ENCODE peak calls at places on chromosomes 5 and 9, in eight cellular contexts. R is GM23338, F is neural progenitor cell, I is OCI-LY7, C is PC-3, E is HCT116, T is SK-N-SH, M is MM.1S. O is an unnamed sample.
A peak's percentile ranks its signal among the peaks of the same experiment; 100 is the strongest.

GRCh38 chr9:124456341-124457078 is 6.3 kb downstream of the ADGRD2 start:
- DNase-seq in M (no peak), R (no peak), F (no peak), E (no peak), C (no peak), T (no peak), I (no peak), O (no peak)

GRCh38 chr9:28938981-28939380 is 1365.7 kb upstream of the C9orf72 start:
- DNase-seq in M (no peak), F (peak; percentile 2), I (no peak), T (no peak), E (no peak), R (no peak), C (no peak), O (no peak)

GRCh38 chr9:17349816-17350215 is 215.0 kb downstream of the CNTLN start:
- DNase-seq in F (no peak), E (no peak), C (no peak), M (peak; percentile 16), T (no peak), I (no peak), R (no peak), O (no peak)

GRCh38 chr9:117549444-117549843 is 134.6 kb upstream of the ASTN2 start:
- DNase-seq in F (no peak), T (no peak), I (no peak), C (no peak), R (peak; percentile 72), M (no peak), E (no peak), O (no peak)

GRCh38 chr5:2725957-2726356 is 25.5 kb downstream of the IRX2 start:
- DNase-seq in R (no peak), M (no peak), I (no peak), T (no peak), C (no peak), F (no peak), E (no peak), O (no peak)

GRCh38 chr5:79357401-79357800 is 121.5 kb downstream of the JMY start:
- DNase-seq in F (no peak), C (no peak), M (no peak), I (no peak), R (no peak), E (no peak), T (no peak), O (no peak)

GRCh38 chr9:89149726-89150125 is 28.9 kb downstream of the SHC3 start:
- DNase-seq in E (no peak), I (no peak), R (no peak), T (no peak), M (no peak), F (no peak), C (peak; percentile 52), O (no peak)

GRCh38 chr5:14908195-14908594 is 36.6 kb upstream of the ANKH start:
- DNase-seq in R (no peak), M (no peak), C (peak; percentile 36), F (no peak), T (no peak), E (no peak), I (no peak), O (no peak)

GRCh38 chr5:91419136-91419535 is 36.0 kb upstream of the ARRDC3 start:
- DNase-seq in E (no peak), R (no peak), F (no peak), T (no peak), C (no peak), M (no peak), I (no peak), O (no peak)

GRCh38 chr9:133063500-133064231 is 1.9 kb downstream of the CEL start:
- DNase-seq in C (no peak), T (peak; percentile 44), M (no peak), E (no peak), F (no peak), R (no peak), I (no peak), O (no peak)
- TF ChIP-seq CTCF in C (no peak), T (no peak), M (no peak), E (no peak), F (no peak), R (no peak), I (no peak), O (no peak)

DNA sequence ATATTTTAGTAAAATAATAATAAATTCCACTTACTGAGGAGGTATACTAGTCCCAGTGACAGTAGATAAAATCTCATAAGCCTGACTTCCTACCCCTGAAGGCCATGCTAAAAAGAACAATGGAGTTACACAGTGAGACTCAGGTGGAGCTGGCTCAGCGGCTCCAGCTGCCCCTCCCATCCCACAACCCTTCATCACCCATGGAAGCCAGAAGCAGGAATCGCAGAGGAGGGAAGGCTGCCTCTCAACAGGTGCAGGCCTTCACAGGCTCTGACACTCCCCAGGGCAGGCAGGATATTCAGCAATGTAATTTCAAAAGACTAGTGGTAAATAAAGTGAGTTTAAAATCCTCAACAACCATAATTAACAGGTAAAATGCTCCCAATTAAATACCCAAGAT is 67.5 kb downstream of the FANCC start:
- DNase-seq in R (peak; percentile 37), F (peak; percentile 42), T (no peak), I (no peak), C (no peak), E (no peak), M (no peak), O (no peak)
- TF ChIP-seq EZH2phosphoT487 in R (no peak), F (no peak), T (no peak), I (no peak), C (no peak), E (no peak), M (no peak), O (no peak)

GRCh38 chr9:12775963-12776774 is 1.3 kb downstream of the LURAP1L start:
- DNase-seq in F (peak; percentile 74), M (peak; percentile 80), R (peak; percentile 85), T (peak; percentile 81), I (no peak), C (peak; percentile 74), E (peak; percentile 57), O (peak; percentile 91)
- TF ChIP-seq CTCF in F (peak; percentile 55), M (peak; percentile 39), R (peak; percentile 68), T (peak; percentile 60), I (no peak), C (peak; percentile 59), E (peak; percentile 23), O (peak; percentile 57)

GRCh38 chr9:138008081-138008841 is 130.7 kb downstream of the CACNA1B start:
- DNase-seq in F (no peak), T (no peak), C (no peak), I (no peak), M (no peak), E (no peak), R (no peak), O (peak; percentile 2)
- TF ChIP-seq EZH2phosphoT487 in F (no peak), T (no peak), C (no peak), I (no peak), M (no peak), E (no peak), R (no peak), O (no peak)

GRCh38 chr9:77291714-77292113 is 114.4 kb downstream of the VPS13A start:
- DNase-seq in E (peak; percentile 8), C (peak; percentile 51), T (peak; percentile 15), I (peak; percentile 2), R (peak; percentile 78), M (no peak), F (peak; percentile 47), O (peak; percentile 5)
- TF ChIP-seq CTCF in E (peak; percentile 21), C (peak; percentile 66), T (peak; percentile 47), I (peak; percentile 43), R (peak; percentile 78), M (peak; percentile 40), F (peak; percentile 64), O (peak; percentile 24)

DNA sequence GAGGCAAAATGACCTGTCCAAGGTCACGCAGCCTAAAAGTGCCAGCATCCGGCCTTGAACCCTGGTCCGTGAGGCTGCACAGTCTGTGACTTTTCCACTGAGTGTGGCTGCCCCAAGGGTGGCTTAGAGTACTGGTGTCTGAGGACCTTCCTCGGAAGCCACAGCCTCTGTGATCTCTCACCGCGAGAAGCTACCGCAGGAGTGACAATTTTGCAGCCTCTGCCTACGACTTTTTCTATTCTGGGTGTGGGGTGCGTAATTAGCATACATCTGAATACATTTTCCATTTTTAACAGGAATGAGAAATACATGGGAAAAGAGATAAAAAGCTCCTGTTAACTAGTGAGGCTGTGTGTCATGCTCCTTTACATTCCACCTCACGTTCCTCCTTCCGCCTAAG is 48.4 kb upstream of the HRH2 start:
- DNase-seq in T (no peak), C (no peak), M (no peak), F (no peak), E (no peak), R (no peak), I (no peak), O (no peak)
- TF ChIP-seq EZH2phosphoT487 in T (no peak), C (no peak), M (no peak), F (no peak), E (no peak), R (no peak), I (no peak), O (no peak)

GRCh38 chr9:137070906-137071275 is 534 bp upstream of the SAPCD2 start:
- DNase-seq in F (no peak), C (no peak), I (peak; percentile 42), E (no peak), T (peak; percentile 77), R (no peak), M (no peak), O (no peak)
- TF ChIP-seq CTCF in F (peak; percentile 12), C (no peak), I (no peak), E (no peak), T (no peak), R (no peak), M (no peak), O (peak; percentile 10)